ENCODE peak calls at places on chromosomes 5 and 9, in four cellular contexts. S, B, Y and I are unnamed samples.

GRCh38 chr5:165881259-165881658 is 2375.8 kb downstream of the MAT2B start:
- DNase-seq in S (no peak), B (no peak), Y (no peak), I (no peak)

GRCh38 chr5:38540348-38540747 is 16.1 kb downstream of the LIFR start:
- DNase-seq in S (no peak), B (no peak), Y (no peak), I (no peak)

GRCh38 chr5:14396071-14396470 is 185.5 kb upstream of the OTULINL start:
- DNase-seq in S (no peak), B (no peak), Y (no peak), I (no peak)

GRCh38 chr5:141223112-141223783 is at the start of gene PCDHB14:
- DNase-seq in B (no peak), Y (peak; percentile 30), S (peak; percentile 45), I (no peak)

GRCh38 chr5:103546858-103547257 is 15.7 kb downstream of the NUDT12 start:
- DNase-seq in S (no peak), Y (no peak), B (no peak), I (no peak)

GRCh38 chr9:87564111-87564510 is 66.4 kb downstream of the DAPK1 start:
- DNase-seq in Y (peak; percentile 28), S (peak; percentile 17), B (no peak), I (no peak)

GRCh38 chr5:55534436-55535198 is at the start of gene PLPP1:
- DNase-seq in S (peak; percentile 65), Y (peak; percentile 59), B (peak; percentile 87), I (peak; percentile 38)

GRCh38 chr9:72871685-72872084 is 81.2 kb downstream of the ALDH1A1 start:
- DNase-seq in B (no peak), Y (peak; percentile 39), S (peak; percentile 16), I (no peak)

GRCh38 chr5:78809444-78809843 is 160.9 kb upstream of the LHFPL2 start:
- DNase-seq in S (no peak), B (no peak), Y (no peak), I (no peak)

DNA sequence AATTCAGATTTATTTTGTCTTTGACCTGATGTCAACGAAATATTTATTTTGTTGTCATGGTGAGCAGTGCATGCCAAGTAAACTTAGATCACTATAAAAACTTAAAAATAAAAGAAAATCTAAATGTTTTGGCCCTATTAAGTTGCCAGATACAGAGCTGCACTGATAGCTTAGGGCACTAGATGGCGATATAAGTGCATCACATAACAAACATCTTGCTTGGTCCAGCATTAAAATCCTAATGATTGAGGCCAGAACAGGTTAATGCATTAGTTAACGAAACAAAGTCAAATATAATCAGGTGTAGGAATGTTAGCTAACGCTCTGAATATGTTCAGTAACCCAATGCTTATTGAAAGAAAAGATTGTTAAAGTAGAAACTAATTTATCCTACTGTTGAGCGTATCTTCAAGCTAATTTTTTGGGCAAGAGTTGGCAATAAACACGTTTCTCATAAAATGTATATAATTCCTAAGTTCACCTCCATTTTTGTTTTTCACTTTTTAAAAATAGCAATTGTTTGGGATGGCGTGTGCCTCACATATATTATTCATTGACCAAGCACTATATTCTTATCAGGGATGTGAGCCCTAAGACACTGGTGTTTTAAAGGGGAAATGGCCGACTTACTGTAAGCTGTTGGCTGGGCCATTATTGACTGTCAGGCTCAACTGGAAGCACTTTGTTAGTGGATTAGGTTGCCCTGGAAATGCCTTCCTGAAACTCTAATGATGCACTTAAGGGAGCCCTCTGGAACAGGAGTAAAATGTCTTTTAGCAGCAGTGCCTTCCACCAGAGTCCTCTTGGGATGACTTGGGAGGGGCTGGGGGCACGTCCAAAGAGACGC is 33.3 kb downstream of the KCTD16 start:
- DNase-seq in B (no peak), S (peak; percentile 42), Y (peak; percentile 67), I (no peak)
- TF ChIP-seq CHD4 in B (no peak), S (no peak), Y (no peak), I (no peak)

DNA sequence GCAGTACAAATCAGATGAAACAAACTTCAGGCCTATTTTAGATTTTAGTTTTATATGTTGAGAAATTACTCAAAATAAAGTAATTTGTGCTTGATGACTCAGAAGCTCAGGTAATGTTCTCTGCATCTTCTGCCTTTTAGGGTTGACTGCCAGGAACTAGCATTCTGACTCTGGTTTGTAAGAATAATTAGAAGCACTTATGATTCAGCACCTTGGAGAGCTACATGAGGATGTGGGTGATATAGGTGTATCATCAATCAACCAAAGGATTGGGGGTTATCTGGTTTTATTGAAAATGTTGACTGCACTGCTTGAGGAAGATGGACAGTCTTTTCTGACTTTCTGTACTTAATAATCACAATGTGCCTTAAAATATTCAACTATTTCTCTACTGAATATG is 118.7 kb upstream of the SGCD start:
- DNase-seq in Y (peak; percentile 6), S (no peak), B (no peak), I (no peak)
- TF ChIP-seq CHD4 in Y (no peak), S (no peak), B (no peak), I (no peak)

GRCh38 chr5:96871022-96871388 is 5.3 kb upstream of the ERAP2 start:
- DNase-seq in S (no peak), Y (no peak), B (no peak), I (no peak)
- TF ChIP-seq CHD4 in S (no peak), Y (no peak), B (no peak), I (no peak)

GRCh38 chr5:89418821-89419085 is 535.8 kb upstream of the MEF2C start:
- DNase-seq in B (no peak), S (no peak), Y (no peak), I (no peak)

GRCh38 chr5:89421035-89421434 is 538.1 kb upstream of the MEF2C start:
- DNase-seq in B (no peak), Y (no peak), S (no peak), I (no peak)

GRCh38 chr5:89417515-89417914 is 534.5 kb upstream of the MEF2C start:
- DNase-seq in Y (no peak), B (no peak), S (no peak), I (no peak)

GRCh38 chr5:89417990-89418820 is 535.2 kb upstream of the MEF2C start:
- DNase-seq in S (no peak), B (no peak), Y (peak; percentile 84), I (no peak)
- TF ChIP-seq CHD4 in S (no peak), B (no peak), Y (no peak), I (no peak)

GRCh38 chr5:122967625-122968024 is 68.9 kb downstream of the PPIC start:
- DNase-seq in S (no peak), B (no peak), Y (no peak), I (peak; percentile 43)

GRCh38 chr5:122971333-122971732 is 65.2 kb downstream of the PPIC start:
- DNase-seq in B (no peak), Y (no peak), S (no peak), I (no peak)

GRCh38 chr5:122977306-122977705 is 59.2 kb downstream of the PPIC start:
- DNase-seq in S (no peak), Y (no peak), B (no peak), I (no peak)

GRCh38 chr5:122978068-122978467 is 58.5 kb downstream of the PPIC start:
- DNase-seq in S (no peak), B (no peak), Y (no peak), I (no peak)

DNA sequence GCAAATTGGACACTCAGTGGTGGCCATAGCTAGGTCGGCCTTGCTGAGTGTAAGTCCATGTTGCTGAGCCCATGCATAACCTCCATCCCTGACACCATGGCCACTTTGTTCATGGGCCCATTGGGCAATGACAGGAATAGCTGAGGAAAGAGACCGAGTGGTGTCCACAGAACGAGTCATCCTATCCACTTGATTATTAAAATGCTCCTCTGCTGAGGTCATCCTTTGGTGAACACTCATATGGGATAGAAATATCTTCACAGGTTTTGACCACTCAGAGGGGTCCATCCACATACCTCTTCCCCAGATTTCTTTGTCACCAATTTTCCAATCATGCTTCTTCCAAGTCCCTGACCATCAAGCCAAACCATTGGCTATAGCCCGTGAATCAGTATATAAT is 63.6 kb downstream of the PPIC start:
- DNase-seq in B (no peak), Y (no peak), S (no peak), I (no peak)
- TF ChIP-seq CHD4 in B (no peak), Y (no peak), S (no peak), I (no peak)

GRCh38 chr5:62494772-62495171 is 82.2 kb downstream of the IPO11 start:
- DNase-seq in B (no peak), Y (no peak), S (no peak), I (no peak)

GRCh38 chr5:62496152-62496551 is 82.5 kb upstream of the LRRC70 start:
- DNase-seq in B (no peak), S (no peak), Y (no peak), I (no peak)

GRCh38 chr5:62496876-62497275 is 81.7 kb upstream of the LRRC70 start:
- DNase-seq in S (no peak), B (no peak), Y (no peak), I (no peak)

GRCh38 chr5:62502456-62503101 is 76.0 kb upstream of the LRRC70 start:
- DNase-seq in S (no peak), B (no peak), Y (no peak), I (no peak)

DNA sequence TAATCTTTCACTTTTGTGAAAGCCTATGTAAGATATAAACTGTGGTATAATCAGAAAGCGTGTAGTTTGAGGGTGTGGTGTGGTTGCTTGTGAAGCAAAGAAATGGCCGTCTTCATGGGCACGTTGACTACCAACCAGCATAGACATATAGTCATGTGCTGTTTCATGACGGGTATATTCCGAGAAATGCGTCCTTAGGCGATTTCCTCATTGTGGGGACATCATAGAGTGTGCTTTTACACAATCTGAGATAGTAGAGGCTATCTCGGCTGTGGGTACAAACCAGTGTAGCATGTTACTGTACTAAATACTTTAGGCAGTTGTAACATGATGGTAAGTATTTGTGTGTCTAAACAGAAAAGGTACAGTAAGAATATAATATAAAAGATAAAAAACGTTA is 79.7 kb upstream of the LRRC70 start:
- DNase-seq in Y (no peak), S (no peak), B (no peak), I (no peak)
- TF ChIP-seq CHD4 in Y (no peak), S (no peak), B (no peak), I (no peak)